ENCODE peak calls at places on chromosomes 6 and 20, in five cellular contexts. Q, O, Y, L and J are unnamed samples.

GRCh38 chr6:81731814-81732213 is 20.7 kb downstream of the TENT5A start:
- DNase-seq in Q (no peak), O (no peak), Y (no peak), L (no peak), J (no peak)

GRCh38 chr20:32018269-32019155 is 8.3 kb downstream of the CCM2L start:
- DNase-seq in Q (peak; percentile 86), O (no peak), Y (peak; percentile 76), L (peak; percentile 71), J (peak; percentile 81)

GRCh38 chr6:40391086-40391485 is 196.1 kb downstream of the LRFN2 start:
- DNase-seq in Q (no peak), O (no peak), Y (no peak), L (no peak), J (no peak)

GRCh38 chr6:108114861-108115597 is 40.5 kb upstream of the OSTM1 start:
- DNase-seq in Q (no peak), O (no peak), Y (no peak), L (peak; percentile 65), J (no peak)

GRCh38 chr20:63933646-63934045 is 22.6 kb downstream of the UCKL1 start:
- DNase-seq in Q (no peak), O (no peak), Y (no peak), L (no peak), J (no peak)

GRCh38 chr6:7528565-7528964 is 12.9 kb upstream of the DSP start:
- DNase-seq in Q (peak; percentile 38), O (no peak), Y (no peak), L (no peak), J (no peak)

GRCh38 chr20:6473197-6473596 is 294.3 kb upstream of the BMP2 start:
- DNase-seq in Q (no peak), O (no peak), Y (no peak), L (no peak), J (no peak)

GRCh38 chr20:19375301-19375885 is 163.0 kb downstream of the SLC24A3 start:
- DNase-seq in Q (no peak), O (no peak), Y (no peak), L (no peak), J (no peak)

GRCh38 chr6:122818866-122819265 is 29.8 kb downstream of the SMPDL3A start:
- DNase-seq in Q (no peak), O (no peak), Y (no peak), L (no peak), J (no peak)

GRCh38 chr20:23857954-23858565 is 21.5 kb downstream of the CST5 start:
- DNase-seq in Q (no peak), O (no peak), Y (no peak), L (peak; percentile 46), J (no peak)

GRCh38 chr6:103838457-103838856 is 1021.3 kb downstream of the HACE1 start:
- DNase-seq in Q (no peak), O (no peak), Y (no peak), L (no peak), J (no peak)

GRCh38 chr6:34934516-34934915 is 45.5 kb downstream of the ANKS1A start:
- DNase-seq in Q (no peak), O (no peak), Y (no peak), L (no peak), J (no peak)

GRCh38 chr6:31575335-31575901 is at the start of gene TNF:
- DNase-seq in Q (no peak), O (no peak), Y (peak; percentile 81), L (no peak), J (no peak)

GRCh38 chr6:151365233-151365632 is 26.1 kb downstream of the ZBTB2 start:
- DNase-seq in Q (no peak), O (no peak), Y (no peak), L (no peak), J (no peak)

GRCh38 chr6:33979750-33980149 is 166.1 kb downstream of the GRM4 start:
- DNase-seq in Q (no peak), O (no peak), Y (no peak), L (no peak), J (no peak)

GRCh38 chr20:25669826-25670422 is 26.7 kb downstream of the ZNF337 start:
- DNase-seq in Q (no peak), O (no peak), Y (no peak), L (no peak), J (no peak)

GRCh38 chr20:19609642-19610223 is 148.3 kb upstream of the RIN2 start:
- DNase-seq in Q (no peak), O (no peak), Y (no peak), L (no peak), J (no peak)

GRCh38 chr6:160306284-160306683 is 41.9 kb upstream of the SLC22A3 start:
- DNase-seq in Q (no peak), O (no peak), Y (no peak), L (no peak), J (no peak)

GRCh38 chr6:163543311-163543710 is 128.8 kb downstream of the QKI start:
- DNase-seq in Q (no peak), O (no peak), Y (no peak), L (peak; percentile 30), J (no peak)

GRCh38 chr6:166643907-166644590 is 17.0 kb upstream of the RPS6KA2 start:
- DNase-seq in Q (no peak), O (no peak), Y (no peak), L (no peak), J (no peak)

GRCh38 chr20:63962426-63963347 is 6.5 kb upstream of the UCKL1 start:
- DNase-seq in Q (no peak), O (no peak), Y (no peak), L (no peak), J (no peak)

GRCh38 chr6:87152528-87152950 is 2.8 kb upstream of the ZNF292 start:
- DNase-seq in Q (no peak), O (no peak), Y (no peak), L (no peak), J (no peak)

GRCh38 chr6:159959976-159960384 is 8.9 kb upstream of the IGF2R start:
- DNase-seq in Q (no peak), O (no peak), Y (no peak), L (no peak), J (no peak)

GRCh38 chr6:147194652-147195403 is 9.4 kb upstream of the STXBP5 start:
- DNase-seq in Q (no peak), O (no peak), Y (no peak), L (no peak), J (no peak)

GRCh38 chr20:24503352-24503931 is 34.0 kb downstream of the SYNDIG1 start:
- DNase-seq in Q (no peak), O (no peak), Y (no peak), L (no peak), J (no peak)

GRCh38 chr6:14763616-14764015 is 482.3 kb upstream of the JARID2 start:
- DNase-seq in Q (no peak), O (no peak), Y (no peak), L (no peak), J (no peak)

GRCh38 chr6:8435093-8435844 is at the start of gene SLC35B3:
- DNase-seq in Q (peak; percentile 93), O (peak; percentile 87), Y (peak; percentile 95), L (peak; percentile 90), J (peak; percentile 74)

GRCh38 chr6:139515511-139515910 is 141.1 kb upstream of the CITED2 start:
- DNase-seq in Q (peak; percentile 10), O (no peak), Y (no peak), L (no peak), J (no peak)

GRCh38 chr6:143529095-143529494 is 17.6 kb upstream of the FUCA2 start:
- DNase-seq in Q (peak; percentile 25), O (no peak), Y (no peak), L (no peak), J (no peak)

GRCh38 chr6:100126682-100127484 is 132.9 kb upstream of the MCHR2 start:
- DNase-seq in Q (peak; percentile 13), O (no peak), Y (no peak), L (no peak), J (no peak)

GRCh38 chr6:116667620-116668019 is 946 bp downstream of the ZUP1 start:
- DNase-seq in Q (no peak), O (no peak), Y (no peak), L (no peak), J (no peak)

GRCh38 chr6:81734081-81734480 is 18.4 kb downstream of the TENT5A start:
- DNase-seq in Q (no peak), O (no peak), Y (no peak), L (no peak), J (no peak)

GRCh38 chr20:36181934-36182603 is 27.5 kb downstream of the EPB41L1 start:
- DNase-seq in Q (peak; percentile 15), O (no peak), Y (no peak), L (no peak), J (no peak)